ENCODE peak calls at places on chromosomes 6 and 20, in four cellular contexts. T, U, D and Y are unnamed samples.

GRCh38 chr20:38932457-38933120 is 6.4 kb downstream of the FAM83D start:
- DNase-seq in T (no peak), U (peak; percentile 70), D (no peak), Y (no peak)

GRCh38 chr20:43507150-43508080 is at the start of gene L3MBTL1:
- DNase-seq in U (peak; percentile 23), T (peak; percentile 82), D (peak; percentile 33), Y (no peak)

GRCh38 chr20:9573598-9573997 is 59.2 kb downstream of the LAMP5 start:
- DNase-seq in U (no peak), D (no peak), T (no peak), Y (no peak)

GRCh38 chr20:60262967-60263603 is 304.9 kb downstream of the CDH26 start:
- DNase-seq in D (no peak), T (peak; percentile 30), U (no peak), Y (no peak)

GRCh38 chr6:148628251-148628650 is 118.6 kb upstream of the UST start:
- DNase-seq in D (no peak), U (no peak), T (no peak), Y (no peak)

GRCh38 chr6:157461000-157461915 is 80.3 kb downstream of the ZDHHC14 start:
- DNase-seq in U (peak; percentile 85), D (no peak), T (no peak), Y (no peak)

GRCh38 chr6:121965739-121966138 is 433.7 kb upstream of the HSF2 start:
- DNase-seq in D (no peak), T (no peak), U (no peak), Y (no peak)

GRCh38 chr6:102204336-102204735 is 810.8 kb downstream of the GRIK2 start:
- DNase-seq in T (no peak), D (no peak), U (no peak), Y (no peak)

GRCh38 chr6:119361209-119361608 is 11.6 kb upstream of the MAN1A1 start:
- DNase-seq in T (no peak), D (no peak), U (no peak), Y (no peak)

GRCh38 chr6:53042112-53042511 is 23.1 kb upstream of the FBXO9 start:
- DNase-seq in U (peak; percentile 95), T (peak; percentile 7), D (peak; percentile 54), Y (no peak)

GRCh38 chr6:6058054-6058444 is 51.3 kb upstream of the NRN1 start:
- DNase-seq in U (no peak), T (no peak), D (no peak), Y (no peak)

GRCh38 chr6:158627168-158627939 is 17.2 kb downstream of the DYNLT1 start:
- DNase-seq in D (no peak), U (no peak), T (no peak), Y (peak; percentile 35)

GRCh38 chr6:143372199-143372882 is 78.2 kb downstream of the ADAT2 start:
- DNase-seq in D (no peak), T (no peak), U (no peak), Y (no peak)

GRCh38 chr20:13105864-13106457 is 97.2 kb downstream of the SPTLC3 start:
- DNase-seq in U (peak; percentile 38), T (peak; percentile 26), D (peak; percentile 13), Y (no peak)

GRCh38 chr6:92879526-92879925 is 539.8 kb downstream of the EPHA7 start:
- DNase-seq in T (no peak), D (no peak), U (no peak), Y (no peak)

GRCh38 chr20:49280463-49281058 is 2.7 kb upstream of the ZNFX1 start:
- DNase-seq in U (no peak), D (no peak), T (no peak), Y (no peak)

GRCh38 chr6:111263837-111264236 is 176.5 kb downstream of the SLC16A10 start:
- DNase-seq in U (peak; percentile 85), D (peak; percentile 37), T (no peak), Y (no peak)

GRCh38 chr6:32184084-32184640 is at the start of gene AGER:
- DNase-seq in U (no peak), D (no peak), T (no peak), Y (no peak)

GRCh38 chr6:71675386-71675785 is 211.0 kb upstream of the RIMS1 start:
- DNase-seq in U (no peak), D (no peak), T (no peak), Y (no peak)

GRCh38 chr6:108736832-108737231 is 111.4 kb upstream of the ARMC2 start:
- DNase-seq in T (peak; percentile 26), U (peak; percentile 92), D (peak; percentile 78), Y (no peak)

GRCh38 chr6:152220785-152221184 is 413.3 kb downstream of the ESR1 start:
- DNase-seq in U (no peak), T (no peak), D (no peak), Y (no peak)

GRCh38 chr6:168711666-168712300 is 270.8 kb downstream of the SMOC2 start:
- DNase-seq in D (no peak), U (no peak), T (no peak), Y (no peak)

GRCh38 chr20:49631074-49631716 is 63.3 kb upstream of the PTGIS start:
- DNase-seq in D (no peak), U (peak; percentile 44), T (no peak), Y (no peak)

GRCh38 chr6:5302995-5303622 is 41.8 kb downstream of the FARS2 start:
- DNase-seq in T (peak; percentile 33), D (peak; percentile 42), U (peak; percentile 5), Y (peak; percentile 61)

GRCh38 chr20:51860015-51860882 is 57.9 kb upstream of the SALL4 start:
- DNase-seq in T (no peak), U (peak; percentile 47), D (no peak), Y (peak; percentile 71)

GRCh38 chr20:22383156-22383555 is 201.2 kb downstream of the FOXA2 start:
- DNase-seq in T (no peak), U (no peak), D (no peak), Y (no peak)

GRCh38 chr6:110593637-110594036 is 117.2 kb upstream of the SLC22A16 start:
- DNase-seq in U (no peak), D (no peak), T (no peak), Y (no peak)

GRCh38 chr6:149897855-149898744 is at the start of gene RAET1E:
- DNase-seq in D (no peak), U (no peak), T (no peak), Y (no peak)

GRCh38 chr6:105424177-105424783 is 21.4 kb upstream of the PREP start:
- DNase-seq in D (peak; percentile 62), U (peak; percentile 63), T (peak; percentile 31), Y (peak; percentile 35)

GRCh38 chr20:57094991-57095390 is 171.4 kb downstream of the BMP7 start:
- DNase-seq in U (no peak), T (no peak), D (no peak), Y (no peak)

GRCh38 chr6:51528556-51528955 is 558.9 kb downstream of the PKHD1 start:
- DNase-seq in D (no peak), U (no peak), T (no peak), Y (no peak)

GRCh38 chr6:13418838-13419237 is 68.6 kb downstream of the GFOD1 start:
- DNase-seq in U (no peak), D (no peak), T (no peak), Y (no peak)

GRCh38 chr20:55478739-55479450 is 526.4 kb downstream of the CBLN4 start:
- DNase-seq in D (no peak), U (no peak), T (no peak), Y (no peak)

GRCh38 chr6:25014806-25015560 is 79.2 kb upstream of the RIPOR2 start:
- DNase-seq in T (no peak), D (no peak), U (peak; percentile 78), Y (no peak)
- H3K27ac ChIP-seq in T (peak overlapping the region; percentile 34), D (no peak overlapping the region), U (peak overlapping the region; percentile 71), Y (peak overlapping the region; percentile 26)

DNA sequence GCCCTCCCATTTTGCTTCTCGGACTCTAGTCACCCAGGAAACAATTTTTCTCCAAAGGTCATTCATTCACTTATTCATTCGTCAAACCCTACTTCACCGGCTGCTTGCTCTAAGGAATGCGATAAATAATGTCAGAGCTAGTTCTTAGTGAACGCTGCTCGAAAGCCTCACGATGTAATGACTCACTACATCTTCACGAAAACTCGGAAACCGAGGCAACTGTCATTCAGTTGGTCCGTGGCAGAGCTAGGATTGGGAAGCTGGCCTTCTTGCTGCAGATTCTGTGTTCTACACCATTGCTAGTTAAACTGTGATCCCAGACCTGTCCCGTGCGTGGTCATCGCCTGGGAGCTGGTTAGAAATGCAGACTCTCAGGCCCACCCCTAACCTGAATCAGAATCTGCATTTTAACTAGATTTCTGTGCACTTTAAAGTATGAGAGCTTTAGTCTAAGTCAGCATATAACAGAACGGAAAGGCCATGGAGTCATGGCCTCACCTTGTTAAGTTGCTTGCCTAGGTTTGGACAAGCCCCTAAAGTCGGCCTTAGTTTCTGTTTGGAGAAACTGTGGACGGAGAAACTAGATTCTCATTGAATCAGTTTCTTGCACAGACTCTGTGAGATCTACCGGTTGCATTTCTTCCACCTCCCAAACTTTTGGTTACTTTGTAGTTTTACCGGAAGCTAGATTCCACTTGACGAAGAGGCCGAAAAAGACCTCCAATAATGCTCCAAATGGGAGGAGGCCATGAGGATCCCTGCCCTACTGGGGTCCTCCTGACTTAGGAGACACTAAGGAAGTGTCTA is 640 bp upstream of the CCND3 start:
- DNase-seq in D (no peak), T (no peak), U (peak; percentile 88), Y (no peak)
- TF ChIP-seq POLR2A in D (no peak), T (no peak), U (peak; percentile 13), Y (no peak)

GRCh38 chr20:30284533-30284932 is 972.9 kb upstream of the DEFB115 start:
- DNase-seq in T (no peak), D (no peak), U (no peak), Y (no peak)
- H3K4me3 ChIP-seq in T (peak overlapping the region; percentile 46), D (no peak overlapping the region), U (no peak overlapping the region), Y (peak overlapping the region; percentile 52)

GRCh38 chr6:2970034-2970685 is 1.2 kb downstream of the SERPINB6 start:
- DNase-seq in D (no peak), T (no peak), U (peak; percentile 40), Y (peak; percentile 45)

GRCh38 chr6:2970753-2971419 is 481 bp downstream of the SERPINB6 start:
- DNase-seq in D (no peak), T (peak; percentile 41), U (peak; percentile 49), Y (peak; percentile 90)

GRCh38 chr6:2968600-2969135 is 2.7 kb downstream of the SERPINB6 start:
- DNase-seq in U (no peak), T (no peak), D (no peak), Y (no peak)

GRCh38 chr6:2967936-2968335 is 3.4 kb downstream of the SERPINB6 start:
- DNase-seq in T (no peak), U (no peak), D (no peak), Y (no peak)

GRCh38 chr6:2969549-2969948 is 1.8 kb downstream of the SERPINB6 start:
- DNase-seq in U (no peak), D (no peak), T (no peak), Y (no peak)
- H3K27ac ChIP-seq in U (no peak overlapping the region), D (no peak overlapping the region), T (no peak overlapping the region), Y (peak overlapping the region; percentile 99)

GRCh38 chr20:1327241-1327653 is 1.7 kb downstream of the SDCBP2 start:
- DNase-seq in D (no peak), T (no peak), U (peak; percentile 79), Y (peak; percentile 16)
- TF ChIP-seq POLR2A in D (no peak), T (no peak), U (no peak), Y (peak; percentile 37)

DNA sequence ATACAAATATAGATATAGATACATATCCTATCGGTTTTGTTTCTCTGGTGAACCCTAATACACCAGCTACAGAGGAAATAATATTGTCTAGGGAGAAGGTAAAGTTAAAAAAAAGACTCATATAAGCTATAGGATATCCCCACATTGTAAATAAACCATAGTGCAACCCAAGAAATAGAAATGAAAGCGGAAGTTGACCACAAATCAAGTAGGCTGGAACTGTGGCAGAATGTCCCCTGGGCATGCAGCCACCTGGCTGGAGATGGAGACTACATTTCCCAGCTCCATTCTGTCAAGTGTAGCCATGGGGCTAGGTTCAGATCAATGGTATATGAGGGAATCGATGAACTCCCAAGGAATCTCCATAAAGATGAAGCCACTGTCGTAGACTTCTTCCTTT is 70.1 kb upstream of the RPS6KA2 start:
- DNase-seq in U (no peak), T (no peak), D (no peak), Y (no peak)
- H3K4me3 ChIP-seq in U (no peak overlapping the region), T (no peak overlapping the region), D (no peak overlapping the region), Y (no peak overlapping the region)